ENCODE peak calls at places on chromosomes 11 and 22, in four cellular contexts. Y, C, E and R are unnamed samples.

GRCh38 chr11:27783701-27784355 is 83.6 kb upstream of the BDNF start:
- DNase-seq in Y (no peak), C (no peak), E (no peak), R (no peak)

GRCh38 chr11:35529971-35530495 is 4.6 kb upstream of the PAMR1 start:
- DNase-seq in Y (no peak), C (no peak), E (no peak), R (no peak)

GRCh38 chr22:48795664-48796063 is 1032.0 kb downstream of the BRD1 start:
- DNase-seq in Y (no peak), C (no peak), E (no peak), R (no peak)

GRCh38 chr11:83092488-83093384 is 21.0 kb upstream of the RAB30 start:
- DNase-seq in Y (no peak), C (no peak), E (no peak), R (no peak)

GRCh38 chr11:2269601-2270321 is 627 bp downstream of the ASCL2 start:
- DNase-seq in Y (peak), C (peak), E (peak), R (no peak)

GRCh38 chr11:62553839-62554361 is 7.3 kb upstream of the AHNAK start:
- DNase-seq in Y (no peak), C (no peak), E (no peak), R (no peak)

GRCh38 chr11:65382804-65383368 is 440 bp upstream of the SLC25A45 start:
- DNase-seq in Y (no peak), C (no peak), E (peak), R (no peak)

GRCh38 chr11:135075740-135076139 is 663.7 kb upstream of the B3GAT1 start:
- DNase-seq in Y (peak), C (peak), E (no peak), R (no peak)

GRCh38 chr11:17760102-17761029 is 25.8 kb downstream of the KCNC1 start:
- DNase-seq in Y (peak), C (no peak), E (no peak), R (peak)

GRCh38 chr11:7261578-7261977 is 9.9 kb downstream of the SYT9 start:
- DNase-seq in Y (no peak), C (no peak), E (no peak), R (no peak)

GRCh38 chr11:72587696-72588095 is 86.5 kb downstream of the PDE2A start:
- DNase-seq in Y (no peak), C (no peak), E (no peak), R (no peak)

GRCh38 chr11:94423467-94423866 is 22.2 kb upstream of the GPR83 start:
- DNase-seq in Y (no peak), C (no peak), E (no peak), R (no peak)

GRCh38 chr11:8698379-8698851 is 15.8 kb downstream of the RPL27A start:
- DNase-seq in Y (no peak), C (no peak), E (no peak), R (no peak)

GRCh38 chr11:122322369-122322768 is 206.4 kb upstream of the BLID start:
- DNase-seq in Y (no peak), C (no peak), E (no peak), R (no peak)

GRCh38 chr11:11842426-11843008 is 745 bp downstream of the USP47 start:
- DNase-seq in Y (no peak), C (peak), E (peak), R (peak)

GRCh38 chr11:67450796-67451657 is 1.5 kb downstream of the GPR152 start:
- DNase-seq in Y (no peak), C (no peak), E (no peak), R (no peak)

GRCh38 chr11:119153049-119153818 is 4.4 kb downstream of the ABCG4 start:
- DNase-seq in Y (peak), C (no peak), E (no peak), R (no peak)

GRCh38 chr22:48227341-48228018 is 1465.0 kb downstream of the TBC1D22A start:
- DNase-seq in Y (no peak), C (no peak), E (peak), R (no peak)

GRCh38 chr11:119684361-119685072 is 44.5 kb downstream of the NECTIN1 start:
- DNase-seq in Y (peak), C (no peak), E (no peak), R (peak)

GRCh38 chr22:30970356-30970746 is 1.3 kb downstream of the TUG1 start:
- DNase-seq in Y (no peak), C (no peak), E (no peak), R (no peak)

GRCh38 chr11:69419662-69420061 is 61.8 kb upstream of the LINC01488 start:
- DNase-seq in Y (no peak), C (no peak), E (no peak), R (no peak)

GRCh38 chr22:43820671-43821305 is 8.7 kb upstream of the EFCAB6 start:
- DNase-seq in Y (no peak), C (no peak), E (no peak), R (no peak)

GRCh38 chr11:64998690-64999431 is 2.1 kb upstream of the BATF2 start:
- DNase-seq in Y (no peak), C (no peak), E (no peak), R (no peak)

GRCh38 chr11:88101881-88102594 is 73.2 kb downstream of the RAB38 start:
- DNase-seq in Y (no peak), C (no peak), E (no peak), R (no peak)

GRCh38 chr11:70570693-70571395 is 172.5 kb downstream of the CTTN start:
- DNase-seq in Y (no peak), C (no peak), E (no peak), R (no peak)

GRCh38 chr11:13119928-13120520 is 110.9 kb downstream of the RASSF10 start:
- DNase-seq in Y (no peak), C (no peak), E (no peak), R (no peak)

GRCh38 chr11:70210516-70210915 is 7.4 kb downstream of the FADD start:
- DNase-seq in Y (no peak), C (no peak), E (no peak), R (no peak)

DNA sequence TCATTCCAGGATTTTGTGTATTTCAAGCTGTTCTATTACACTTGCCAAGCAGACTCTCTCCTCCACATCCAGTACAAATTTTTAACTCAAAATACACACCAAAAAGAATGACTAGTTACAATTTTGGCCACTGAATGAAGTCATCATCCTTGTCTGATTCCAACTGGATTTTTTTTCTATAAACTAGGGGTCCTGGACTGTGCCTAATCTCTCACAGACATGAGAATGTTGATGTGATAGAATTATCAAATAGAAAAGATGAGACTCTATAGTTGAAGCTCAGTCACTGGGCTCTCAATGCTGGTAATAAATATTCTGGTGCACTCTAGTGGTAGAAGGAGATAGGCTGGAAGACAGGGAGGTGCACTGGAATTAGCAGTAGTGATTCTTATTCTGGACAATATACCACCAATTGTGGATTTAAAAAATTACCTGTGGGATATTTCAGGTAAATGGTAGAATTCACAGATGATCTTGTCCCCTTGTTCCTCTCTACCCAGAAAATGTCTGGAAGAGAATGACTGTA is 85.7 kb downstream of the FANCF start:
- DNase-seq in Y (no peak), C (no peak), E (no peak), R (no peak)
- TF ChIP-seq CTCF in Y (no peak), C (peak), E (no peak), R (no peak)

GRCh38 chr11:63970902-63971301 is 3.5 kb upstream of the COX8A start:
- DNase-seq in Y (no peak), C (no peak), E (no peak), R (no peak)

GRCh38 chr11:63978551-63979235 is 4.3 kb downstream of the COX8A start:
- DNase-seq in Y (no peak), C (no peak), E (no peak), R (no peak)

GRCh38 chr11:63979426-63979825 is 5.0 kb downstream of the COX8A start:
- DNase-seq in Y (no peak), C (no peak), E (no peak), R (no peak)

DNA sequence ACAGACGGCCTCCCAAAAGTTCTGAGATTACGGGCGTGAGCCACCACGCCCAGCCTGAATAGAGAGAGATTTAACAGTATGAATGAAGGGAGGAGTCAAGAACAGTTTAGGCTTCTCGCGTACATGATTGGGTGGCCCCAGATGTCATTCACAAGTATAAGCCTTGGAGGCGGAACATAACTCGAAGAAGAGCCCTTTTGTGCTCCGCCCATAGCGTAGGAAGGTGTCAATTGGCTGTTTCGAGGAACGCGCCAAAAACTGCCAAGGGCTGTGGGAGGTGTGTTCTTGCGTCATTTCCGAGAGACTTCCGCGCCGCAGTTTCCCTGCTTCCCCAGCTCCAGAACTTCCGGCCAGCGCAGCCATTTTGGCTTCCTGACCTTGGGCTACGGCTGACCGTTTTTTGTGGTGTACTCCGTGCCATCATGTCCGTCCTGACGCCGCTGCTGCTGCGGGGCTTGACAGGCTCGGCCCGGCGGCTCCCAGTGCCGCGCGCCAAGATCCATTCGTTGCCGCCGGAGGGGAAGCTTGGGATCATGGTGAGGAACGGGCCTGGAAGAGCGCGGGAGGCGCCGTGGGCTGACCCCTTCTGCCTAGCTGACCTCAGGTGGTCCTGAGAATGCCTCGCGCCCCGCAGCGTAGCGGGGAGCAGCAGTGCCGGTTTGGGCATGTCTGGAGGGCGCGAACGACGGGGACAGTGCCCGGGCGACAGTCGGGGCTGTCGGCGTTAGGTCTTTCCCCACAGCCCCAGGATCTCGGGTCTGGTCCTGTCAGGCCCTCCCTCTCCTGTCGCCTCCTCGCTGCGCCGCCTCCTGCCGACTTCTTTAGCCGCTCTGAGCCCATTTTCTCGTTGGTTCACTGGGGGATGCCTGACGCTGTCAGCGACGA is at the start of gene COX8A:
- DNase-seq in Y (peak), C (peak), E (peak), R (peak)
- TF ChIP-seq CTCF in Y (no peak), C (no peak), E (no peak), R (no peak)

GRCh38 chr11:60625262-60625661 is 74.2 kb upstream of the MS4A8 start:
- DNase-seq in Y (no peak), C (no peak), E (no peak), R (no peak)
- TF ChIP-seq CTCF in Y (peak), C (no peak), E (no peak), R (peak)

DNA sequence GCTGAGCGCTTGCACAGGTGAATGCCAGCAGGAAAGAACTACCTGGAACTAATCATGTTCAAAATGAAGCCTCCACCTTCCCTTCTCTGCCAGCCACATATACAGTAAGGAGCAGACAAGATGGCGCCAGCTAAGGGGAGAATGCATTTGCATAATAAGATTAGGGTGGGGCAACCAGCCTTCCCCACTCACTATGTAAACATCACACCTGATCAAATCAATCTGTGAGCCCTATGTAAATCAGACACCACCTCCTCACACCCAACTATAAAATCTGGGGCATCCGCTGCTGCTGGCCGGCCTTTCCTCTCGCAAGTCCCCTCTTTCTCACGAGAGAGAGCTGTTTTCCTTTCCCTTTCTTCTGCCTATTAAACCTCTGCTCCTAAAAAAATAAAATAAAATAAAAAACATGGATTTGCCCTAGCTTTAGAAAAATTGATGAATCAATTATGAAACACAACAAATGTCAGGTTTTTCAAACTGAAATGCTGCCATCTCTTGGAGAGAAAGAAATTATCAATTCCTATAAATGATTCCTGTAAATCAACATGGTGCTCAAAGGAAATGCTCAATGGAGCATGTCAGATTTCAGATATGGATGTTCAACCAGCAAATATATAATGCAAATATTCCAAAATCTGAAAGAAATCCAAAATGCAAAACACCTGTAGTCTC is 108.9 kb downstream of the SGSM3 start:
- DNase-seq in Y (no peak), C (no peak), E (no peak), R (no peak)
- TF ChIP-seq CTCF in Y (no peak), C (no peak), E (no peak), R (no peak)

GRCh38 chr11:130897262-130898182 is 18.8 kb downstream of the SNX19 start:
- DNase-seq in Y (no peak), C (no peak), E (peak), R (no peak)
- TF ChIP-seq CTCF in Y (no peak), C (no peak), E (no peak), R (no peak)

GRCh38 chr22:24205438-24206189 is 24.3 kb downstream of the SUSD2 start:
- DNase-seq in Y (no peak), C (no peak), E (no peak), R (no peak)
- TF ChIP-seq CTCF in Y (no peak), C (no peak), E (no peak), R (no peak)

GRCh38 chr22:18999416-18999815 is 63.3 kb upstream of the PRODH start:
- DNase-seq in Y (no peak), C (no peak), E (no peak), R (no peak)
- TF ChIP-seq CTCF in Y (no peak), C (no peak), E (no peak), R (no peak)